ENCODE peak calls at places on chromosomes 6 and 20, in nine cellular contexts. O, K, A, U, B, R, S, H and T are unnamed samples.

GRCh38 chr6:13229205-13230085 is 98.9 kb downstream of the TBC1D7 start:
- DNase-seq in O (no peak), K (no peak), A (peak), U (no peak), B (no peak), R (no peak), S (no peak), H (peak), T (no peak)

GRCh38 chr6:125112934-125113333 is 40.6 kb upstream of the TPD52L1 start:
- DNase-seq in O (no peak), K (no peak), A (no peak), U (no peak), B (no peak), R (no peak), S (no peak), H (no peak), T (no peak)

GRCh38 chr20:1830240-1830639 is 65.0 kb upstream of the SIRPA start:
- DNase-seq in O (no peak), K (peak), A (peak), U (peak), B (peak), R (no peak), S (peak), H (no peak), T (no peak)

GRCh38 chr6:158642097-158642601 is 2.4 kb downstream of the DYNLT1 start:
- DNase-seq in O (no peak), K (peak), A (no peak), U (peak), B (peak), R (peak), S (peak), H (no peak), T (peak)

GRCh38 chr6:41878246-41878645 is 16.9 kb downstream of the USP49 start:
- DNase-seq in O (no peak), K (peak), A (no peak), U (peak), B (no peak), R (no peak), S (no peak), H (no peak), T (no peak)

GRCh38 chr6:123802697-123803455 is 789 bp upstream of the NKAIN2 start:
- DNase-seq in O (peak), K (peak), A (peak), U (peak), B (peak), R (peak), S (no peak), H (peak), T (peak)

GRCh38 chr6:89669002-89669401 is 30.5 kb upstream of the LYRM2 start:
- DNase-seq in O (no peak), K (no peak), A (no peak), U (no peak), B (no peak), R (no peak), S (no peak), H (no peak), T (no peak)

GRCh38 chr20:14707865-14708574 is 370.6 kb upstream of the FLRT3 start:
- DNase-seq in O (no peak), K (no peak), A (no peak), U (no peak), B (no peak), R (no peak), S (no peak), H (no peak), T (no peak)

GRCh38 chr20:25273046-25273445 is 25.2 kb downstream of the PYGB start:
- DNase-seq in O (no peak), K (no peak), A (no peak), U (no peak), B (peak), R (no peak), S (no peak), H (no peak), T (no peak)

GRCh38 chr6:169253341-169253740 is 305 bp downstream of the THBS2 start:
- DNase-seq in O (no peak), K (peak), A (no peak), U (peak), B (peak), R (peak), S (no peak), H (no peak), T (no peak)

GRCh38 chr6:73516712-73517489 is 3.9 kb downstream of the EEF1A1 start:
- DNase-seq in O (no peak), K (peak), A (no peak), U (no peak), B (no peak), R (no peak), S (no peak), H (no peak), T (no peak)

GRCh38 chr20:56817780-56818675 is 188.9 kb downstream of the TFAP2C start:
- DNase-seq in O (no peak), K (no peak), A (no peak), U (no peak), B (no peak), R (no peak), S (no peak), H (no peak), T (no peak)

GRCh38 chr6:90955246-90955645 is 368.4 kb upstream of the MAP3K7 start:
- DNase-seq in O (no peak), K (no peak), A (no peak), U (no peak), B (no peak), R (no peak), S (no peak), H (no peak), T (no peak)

GRCh38 chr20:20414640-20415274 is 46.9 kb downstream of the INSM1 start:
- DNase-seq in O (no peak), K (no peak), A (no peak), U (no peak), B (no peak), R (no peak), S (no peak), H (no peak), T (no peak)

GRCh38 chr6:24918641-24919403 is 16.9 kb downstream of the RIPOR2 start:
- DNase-seq in O (no peak), K (no peak), A (no peak), U (no peak), B (peak), R (no peak), S (no peak), H (no peak), T (no peak)

GRCh38 chr6:29826271-29826670 is 1.4 kb upstream of the HLA-G start:
- DNase-seq in O (no peak), K (peak), A (no peak), U (no peak), B (no peak), R (no peak), S (no peak), H (no peak), T (no peak)

GRCh38 chr6:108123946-108124345 is 41.9 kb upstream of the NR2E1 start:
- DNase-seq in O (no peak), K (no peak), A (no peak), U (no peak), B (peak), R (no peak), S (no peak), H (peak), T (no peak)

GRCh38 chr6:90411292-90411781 is 114.7 kb upstream of the BACH2 start:
- DNase-seq in O (peak), K (peak), A (no peak), U (no peak), B (peak), R (no peak), S (no peak), H (peak), T (no peak)

GRCh38 chr6:118216751-118217150 is 309.7 kb downstream of the SLC35F1 start:
- DNase-seq in O (no peak), K (peak), A (no peak), U (no peak), B (no peak), R (no peak), S (no peak), H (no peak), T (no peak)

GRCh38 chr20:53760025-53760441 is 166.4 kb upstream of the ZNF217 start:
- DNase-seq in O (no peak), K (no peak), A (no peak), U (no peak), B (no peak), R (no peak), S (no peak), H (no peak), T (no peak)